ENCODE peak calls at places on chromosome 13, in eight cellular contexts. One of them, this sample, is unnamed.

GRCh38 chr13:110126391-110126961 is 180.5 kb downstream of the COL4A1 start:
- DNase-seq in brain microvascular endothelial cell: peak; percentile 90
- DNase-seq in cardiac muscle cell: peak; percentile 94
- DNase-seq in Karpas-422: no peak
- DNase-seq in IMR-90: peak; percentile 98
- DNase-seq in AG09309: peak; percentile 89
- DNase-seq in thoracic aorta: no peak
- DNase-seq in SK-N-SH: no peak
- DNase-seq in this sample: no peak

GRCh38 chr13:104382941-104383340 is 1316.7 kb upstream of the SLC10A2 start:
- DNase-seq in Karpas-422: no peak
- DNase-seq in AG09309: no peak
- DNase-seq in SK-N-SH: no peak
- DNase-seq in thoracic aorta: no peak
- DNase-seq in cardiac muscle cell: peak; percentile 18
- DNase-seq in brain microvascular endothelial cell: no peak
- DNase-seq in IMR-90: peak; percentile 22
- DNase-seq in this sample: no peak

GRCh38 chr13:48410199-48410598 is 2.7 kb downstream of the LPAR6 start:
- DNase-seq in brain microvascular endothelial cell: no peak
- DNase-seq in AG09309: no peak
- DNase-seq in thoracic aorta: no peak
- DNase-seq in IMR-90: no peak
- DNase-seq in cardiac muscle cell: no peak
- DNase-seq in Karpas-422: no peak
- DNase-seq in SK-N-SH: no peak
- DNase-seq in this sample: no peak

GRCh38 chr13:95641961-95642621 is 2.4 kb downstream of the DZIP1 start:
- DNase-seq in AG09309: no peak
- DNase-seq in Karpas-422: no peak
- DNase-seq in thoracic aorta: no peak
- DNase-seq in IMR-90: peak; percentile 43
- DNase-seq in cardiac muscle cell: peak; percentile 73
- DNase-seq in SK-N-SH: peak; percentile 77
- DNase-seq in brain microvascular endothelial cell: peak; percentile 31
- DNase-seq in this sample: no peak

GRCh38 chr13:59442946-59443345 is 720.8 kb downstream of the DIAPH3 start:
- DNase-seq in cardiac muscle cell: peak; percentile 63
- DNase-seq in IMR-90: peak; percentile 45
- DNase-seq in thoracic aorta: no peak
- DNase-seq in SK-N-SH: no peak
- DNase-seq in brain microvascular endothelial cell: no peak
- DNase-seq in Karpas-422: no peak
- DNase-seq in AG09309: no peak
- DNase-seq in this sample: no peak

GRCh38 chr13:25046985-25047660 is 48.8 kb upstream of the PABPC3 start:
- DNase-seq in AG09309: no peak
- DNase-seq in brain microvascular endothelial cell: peak; percentile 3
- DNase-seq in IMR-90: peak; percentile 18
- DNase-seq in SK-N-SH: peak; percentile 57
- DNase-seq in cardiac muscle cell: peak; percentile 4
- DNase-seq in Karpas-422: no peak
- DNase-seq in thoracic aorta: no peak
- DNase-seq in this sample: no peak

GRCh38 chr13:79522583-79522982 is 41.6 kb downstream of the NDFIP2 start:
- DNase-seq in IMR-90: peak; percentile 64
- DNase-seq in Karpas-422: no peak
- DNase-seq in thoracic aorta: no peak
- DNase-seq in AG09309: peak; percentile 4
- DNase-seq in brain microvascular endothelial cell: peak; percentile 87
- DNase-seq in SK-N-SH: no peak
- DNase-seq in cardiac muscle cell: peak; percentile 71
- DNase-seq in this sample: no peak

GRCh38 chr13:83881917-83882625 is at the start of gene SLITRK1:
- DNase-seq in IMR-90: peak; percentile 19
- DNase-seq in AG09309: no peak
- DNase-seq in Karpas-422: no peak
- DNase-seq in cardiac muscle cell: peak; percentile 69
- DNase-seq in brain microvascular endothelial cell: peak; percentile 41
- DNase-seq in thoracic aorta: no peak
- DNase-seq in SK-N-SH: peak; percentile 16
- DNase-seq in this sample: no peak

GRCh38 chr13:47256618-47257017 is 359.8 kb upstream of the HTR2A start:
- DNase-seq in thoracic aorta: no peak
- DNase-seq in AG09309: peak; percentile 67
- DNase-seq in Karpas-422: no peak
- DNase-seq in SK-N-SH: no peak
- DNase-seq in cardiac muscle cell: peak; percentile 74
- DNase-seq in IMR-90: peak; percentile 93
- DNase-seq in brain microvascular endothelial cell: peak; percentile 63
- DNase-seq in this sample: no peak

GRCh38 chr13:106302011-106302410 is 233.5 kb downstream of the EFNB2 start:
- DNase-seq in AG09309: no peak
- DNase-seq in Karpas-422: no peak
- DNase-seq in cardiac muscle cell: no peak
- DNase-seq in SK-N-SH: no peak
- DNase-seq in thoracic aorta: no peak
- DNase-seq in brain microvascular endothelial cell: no peak
- DNase-seq in IMR-90: no peak
- DNase-seq in this sample: no peak

GRCh38 chr13:36369268-36370107 is 23.3 kb upstream of the SPART start:
- DNase-seq in SK-N-SH: no peak
- DNase-seq in thoracic aorta: no peak
- DNase-seq in cardiac muscle cell: peak; percentile 78
- DNase-seq in AG09309: no peak
- DNase-seq in brain microvascular endothelial cell: no peak
- DNase-seq in Karpas-422: no peak
- DNase-seq in IMR-90: peak; percentile 34
- DNase-seq in this sample: no peak

GRCh38 chr13:113628291-113629270 is 29.4 kb downstream of the ATP4B start:
- DNase-seq in AG09309: no peak
- DNase-seq in SK-N-SH: no peak
- DNase-seq in brain microvascular endothelial cell: no peak
- DNase-seq in IMR-90: no peak
- DNase-seq in Karpas-422: no peak
- DNase-seq in cardiac muscle cell: no peak
- DNase-seq in thoracic aorta: no peak
- DNase-seq in this sample: peak; percentile 24

GRCh38 chr13:111330211-111330610 is 9.8 kb downstream of the TEX29 start:
- DNase-seq in cardiac muscle cell: no peak
- DNase-seq in IMR-90: no peak
- DNase-seq in AG09309: no peak
- DNase-seq in SK-N-SH: no peak
- DNase-seq in thoracic aorta: no peak
- DNase-seq in Karpas-422: no peak
- DNase-seq in brain microvascular endothelial cell: no peak
- DNase-seq in this sample: no peak

GRCh38 chr13:95168191-95168590 is 133.1 kb downstream of the ABCC4 start:
- DNase-seq in cardiac muscle cell: no peak
- DNase-seq in brain microvascular endothelial cell: no peak
- DNase-seq in SK-N-SH: no peak
- DNase-seq in AG09309: no peak
- DNase-seq in Karpas-422: no peak
- DNase-seq in thoracic aorta: no peak
- DNase-seq in IMR-90: no peak
- DNase-seq in this sample: no peak

GRCh38 chr13:36819811-36820140 is 754 bp downstream of the RFXAP start:
- DNase-seq in thoracic aorta: no peak
- DNase-seq in brain microvascular endothelial cell: peak; percentile 10
- DNase-seq in IMR-90: peak; percentile 36
- DNase-seq in AG09309: no peak
- DNase-seq in Karpas-422: peak; percentile 81
- DNase-seq in SK-N-SH: no peak
- DNase-seq in cardiac muscle cell: peak; percentile 33
- DNase-seq in this sample: no peak

GRCh38 chr13:45184693-45185092 is 16.2 kb downstream of the KCTD4 start:
- DNase-seq in AG09309: no peak
- DNase-seq in Karpas-422: no peak
- DNase-seq in thoracic aorta: no peak
- DNase-seq in IMR-90: no peak
- DNase-seq in brain microvascular endothelial cell: no peak
- DNase-seq in cardiac muscle cell: no peak
- DNase-seq in SK-N-SH: no peak
- DNase-seq in this sample: no peak

GRCh38 chr13:37109080-37109678 is 3.7 kb upstream of the CSNK1A1L start:
- DNase-seq in AG09309: no peak
- DNase-seq in SK-N-SH: peak; percentile 26
- DNase-seq in IMR-90: peak; percentile 62
- DNase-seq in thoracic aorta: no peak
- DNase-seq in Karpas-422: peak; percentile 71
- DNase-seq in brain microvascular endothelial cell: peak; percentile 68
- DNase-seq in cardiac muscle cell: peak; percentile 74
- DNase-seq in this sample: no peak

GRCh38 chr13:49248433-49249002 is 793 bp downstream of the CDADC1 start:
- DNase-seq in cardiac muscle cell: peak; percentile 52
- DNase-seq in AG09309: no peak
- DNase-seq in thoracic aorta: no peak
- DNase-seq in brain microvascular endothelial cell: peak; percentile 6
- DNase-seq in IMR-90: peak; percentile 29
- DNase-seq in Karpas-422: peak; percentile 58
- DNase-seq in SK-N-SH: peak; percentile 8
- DNase-seq in this sample: no peak

GRCh38 chr13:27120011-27120410 is 51.6 kb downstream of the USP12 start:
- DNase-seq in SK-N-SH: no peak
- DNase-seq in brain microvascular endothelial cell: no peak
- DNase-seq in Karpas-422: no peak
- DNase-seq in IMR-90: peak; percentile 40
- DNase-seq in cardiac muscle cell: no peak
- DNase-seq in AG09309: no peak
- DNase-seq in thoracic aorta: no peak
- DNase-seq in this sample: no peak

GRCh38 chr13:33497146-33497845 is 211.7 kb upstream of the STARD13 start:
- DNase-seq in cardiac muscle cell: peak; percentile 11
- DNase-seq in AG09309: no peak
- DNase-seq in brain microvascular endothelial cell: no peak
- DNase-seq in SK-N-SH: no peak
- DNase-seq in Karpas-422: no peak
- DNase-seq in IMR-90: peak; percentile 79
- DNase-seq in thoracic aorta: no peak
- DNase-seq in this sample: no peak
- H3K4me3 ChIP-seq in cardiac muscle cell: no peak overlapping the region
- H3K4me3 ChIP-seq in AG09309: no peak overlapping the region
- H3K4me3 ChIP-seq in brain microvascular endothelial cell: no peak overlapping the region
- H3K4me3 ChIP-seq in SK-N-SH: no peak overlapping the region
- H3K4me3 ChIP-seq in Karpas-422: no peak overlapping the region
- H3K4me3 ChIP-seq in IMR-90: no peak overlapping the region
- H3K4me3 ChIP-seq in thoracic aorta: no peak overlapping the region
- H3K4me3 ChIP-seq in this sample: no peak overlapping the region

GRCh38 chr13:31263346-31263745 is 63.6 kb downstream of the B3GLCT start:
- DNase-seq in thoracic aorta: no peak
- DNase-seq in SK-N-SH: no peak
- DNase-seq in AG09309: no peak
- DNase-seq in Karpas-422: no peak
- DNase-seq in IMR-90: no peak
- DNase-seq in brain microvascular endothelial cell: no peak
- DNase-seq in cardiac muscle cell: no peak
- DNase-seq in this sample: no peak
- H3K4me3 ChIP-seq in thoracic aorta: no peak overlapping the region
- H3K4me3 ChIP-seq in SK-N-SH: no peak overlapping the region
- H3K4me3 ChIP-seq in AG09309: no peak overlapping the region
- H3K4me3 ChIP-seq in Karpas-422: no peak overlapping the region
- H3K4me3 ChIP-seq in IMR-90: no peak overlapping the region
- H3K4me3 ChIP-seq in brain microvascular endothelial cell: no peak overlapping the region
- H3K4me3 ChIP-seq in cardiac muscle cell: no peak overlapping the region
- H3K4me3 ChIP-seq in this sample: no peak overlapping the region

GRCh38 chr13:43300817-43301216 is 277.4 kb downstream of the DNAJC15 start:
- DNase-seq in Karpas-422: no peak
- DNase-seq in cardiac muscle cell: peak; percentile 54
- DNase-seq in SK-N-SH: no peak
- DNase-seq in thoracic aorta: no peak
- DNase-seq in IMR-90: peak; percentile 27
- DNase-seq in brain microvascular endothelial cell: no peak
- DNase-seq in AG09309: peak; percentile 87
- DNase-seq in this sample: no peak

GRCh38 chr13:43303040-43303729 is 279.8 kb downstream of the DNAJC15 start:
- DNase-seq in cardiac muscle cell: peak; percentile 83
- DNase-seq in brain microvascular endothelial cell: peak; percentile 47
- DNase-seq in SK-N-SH: peak; percentile 79
- DNase-seq in thoracic aorta: no peak
- DNase-seq in Karpas-422: peak; percentile 68
- DNase-seq in IMR-90: peak; percentile 70
- DNase-seq in AG09309: no peak
- DNase-seq in this sample: peak; percentile 39

GRCh38 chr13:43297967-43298366 is 274.6 kb downstream of the DNAJC15 start:
- DNase-seq in brain microvascular endothelial cell: no peak
- DNase-seq in cardiac muscle cell: no peak
- DNase-seq in Karpas-422: no peak
- DNase-seq in IMR-90: no peak
- DNase-seq in thoracic aorta: no peak
- DNase-seq in AG09309: no peak
- DNase-seq in SK-N-SH: no peak
- DNase-seq in this sample: no peak

GRCh38 chr13:43301341-43301969 is 278.1 kb downstream of the DNAJC15 start:
- DNase-seq in Karpas-422: no peak
- DNase-seq in cardiac muscle cell: no peak
- DNase-seq in brain microvascular endothelial cell: no peak
- DNase-seq in IMR-90: peak; percentile 57
- DNase-seq in thoracic aorta: no peak
- DNase-seq in SK-N-SH: no peak
- DNase-seq in AG09309: no peak
- DNase-seq in this sample: no peak

GRCh38 chr13:43298799-43299198 is 275.4 kb downstream of the DNAJC15 start:
- DNase-seq in SK-N-SH: no peak
- DNase-seq in Karpas-422: no peak
- DNase-seq in IMR-90: no peak
- DNase-seq in cardiac muscle cell: no peak
- DNase-seq in AG09309: no peak
- DNase-seq in thoracic aorta: no peak
- DNase-seq in brain microvascular endothelial cell: no peak
- DNase-seq in this sample: no peak
- H3K4me3 ChIP-seq in SK-N-SH: no peak overlapping the region
- H3K4me3 ChIP-seq in Karpas-422: no peak overlapping the region
- H3K4me3 ChIP-seq in IMR-90: no peak overlapping the region
- H3K4me3 ChIP-seq in cardiac muscle cell: no peak overlapping the region
- H3K4me3 ChIP-seq in AG09309: no peak overlapping the region
- H3K4me3 ChIP-seq in thoracic aorta: no peak overlapping the region
- H3K4me3 ChIP-seq in brain microvascular endothelial cell: no peak overlapping the region
- H3K4me3 ChIP-seq in this sample: no peak overlapping the region

GRCh38 chr13:26051231-26052135 is at the start of gene SHISA2:
- DNase-seq in SK-N-SH: peak; percentile 87
- DNase-seq in IMR-90: peak; percentile 31
- DNase-seq in brain microvascular endothelial cell: no peak
- DNase-seq in AG09309: no peak
- DNase-seq in cardiac muscle cell: peak; percentile 74
- DNase-seq in thoracic aorta: no peak
- DNase-seq in Karpas-422: no peak
- DNase-seq in this sample: peak; percentile 44

GRCh38 chr13:26050568-26051230 is 1.1 kb downstream of the SHISA2 start:
- DNase-seq in IMR-90: no peak
- DNase-seq in thoracic aorta: no peak
- DNase-seq in AG09309: no peak
- DNase-seq in SK-N-SH: peak; percentile 66
- DNase-seq in Karpas-422: no peak
- DNase-seq in cardiac muscle cell: peak; percentile 34
- DNase-seq in brain microvascular endothelial cell: no peak
- DNase-seq in this sample: no peak

GRCh38 chr13:26047040-26047439 is 4.8 kb downstream of the SHISA2 start:
- DNase-seq in IMR-90: no peak
- DNase-seq in brain microvascular endothelial cell: no peak
- DNase-seq in AG09309: no peak
- DNase-seq in SK-N-SH: no peak
- DNase-seq in thoracic aorta: no peak
- DNase-seq in cardiac muscle cell: no peak
- DNase-seq in Karpas-422: no peak
- DNase-seq in this sample: no peak

GRCh38 chr13:26046639-26047038 is 5.2 kb downstream of the SHISA2 start:
- DNase-seq in brain microvascular endothelial cell: no peak
- DNase-seq in Karpas-422: no peak
- DNase-seq in thoracic aorta: no peak
- DNase-seq in cardiac muscle cell: no peak
- DNase-seq in SK-N-SH: no peak
- DNase-seq in AG09309: no peak
- DNase-seq in IMR-90: no peak
- DNase-seq in this sample: no peak

GRCh38 chr13:26048745-26049144 is 3.1 kb downstream of the SHISA2 start:
- DNase-seq in thoracic aorta: no peak
- DNase-seq in IMR-90: no peak
- DNase-seq in brain microvascular endothelial cell: no peak
- DNase-seq in cardiac muscle cell: no peak
- DNase-seq in SK-N-SH: peak; percentile 45
- DNase-seq in AG09309: no peak
- DNase-seq in Karpas-422: no peak
- DNase-seq in this sample: no peak
- H3K4me3 ChIP-seq in thoracic aorta: no peak overlapping the region
- H3K4me3 ChIP-seq in IMR-90: no peak overlapping the region
- H3K4me3 ChIP-seq in brain microvascular endothelial cell: peak overlapping the region; percentile 62
- H3K4me3 ChIP-seq in cardiac muscle cell: peak overlapping the region; percentile 51
- H3K4me3 ChIP-seq in SK-N-SH: no peak overlapping the region
- H3K4me3 ChIP-seq in AG09309: no peak overlapping the region
- H3K4me3 ChIP-seq in Karpas-422: no peak overlapping the region
- H3K4me3 ChIP-seq in this sample: peak overlapping the region; percentile 17

This sample was measured in left lung.